ENCODE peak calls at places on chromosomes 6 and 20, in six cellular contexts. S is psoas muscle, Y is MM.1S, C is fibroblast of mammary gland, G is brain microvascular endothelial cell, U is neural progenitor cell. B is an unnamed sample.

GRCh38 chr6:131013495-131013894 is 49.5 kb downstream of the EPB41L2 start:
- DNase-seq in S (no peak), Y (no peak), C (peak), G (peak), U (no peak), B (no peak)

GRCh38 chr6:163663575-163663974 is 249.1 kb downstream of the QKI start:
- DNase-seq in S (peak), Y (no peak), C (no peak), G (no peak), U (no peak), B (no peak)

GRCh38 chr6:143675946-143676345 is 1.8 kb upstream of the PHACTR2 start:
- DNase-seq in S (no peak), Y (no peak), C (peak), G (no peak), U (no peak), B (no peak)

GRCh38 chr6:157193443-157193996 is 129.8 kb downstream of the TMEM242 start:
- DNase-seq in S (no peak), Y (no peak), C (no peak), G (no peak), U (no peak), B (no peak)

GRCh38 chr6:40796280-40797223 is 209.4 kb upstream of the LRFN2 start:
- DNase-seq in S (peak), Y (no peak), C (peak), G (no peak), U (no peak), B (no peak)

GRCh38 chr20:62617711-62618483 is 24.4 kb upstream of the SLCO4A1 start:
- DNase-seq in S (peak), Y (no peak), C (no peak), G (no peak), U (no peak), B (peak)

GRCh38 chr6:153129873-153130514 is 1.1 kb downstream of the RGS17 start:
- DNase-seq in S (no peak), Y (no peak), C (no peak), G (peak), U (peak), B (peak)

GRCh38 chr6:126064994-126065401 is 78.7 kb downstream of the TRMT11 start:
- DNase-seq in S (no peak), Y (no peak), C (no peak), G (no peak), U (no peak), B (no peak)

GRCh38 chr6:24454452-24454851 is 34.9 kb downstream of the GPLD1 start:
- DNase-seq in S (no peak), Y (no peak), C (no peak), G (no peak), U (no peak), B (no peak)

GRCh38 chr6:26388441-26388840 is 5.5 kb downstream of the BTN2A2 start:
- DNase-seq in S (no peak), Y (no peak), C (no peak), G (peak), U (no peak), B (no peak)

GRCh38 chr20:23152308-23152892 is 66.3 kb upstream of the CD93 start:
- DNase-seq in S (peak), Y (no peak), C (peak), G (peak), U (no peak), B (peak)

GRCh38 chr20:4773736-4774135 is 52.0 kb downstream of the PRND start:
- DNase-seq in S (no peak), Y (no peak), C (no peak), G (no peak), U (no peak), B (no peak)

GRCh38 chr6:121430514-121431460 is 4.7 kb upstream of the GJA1 start:
- DNase-seq in S (no peak), Y (no peak), C (peak), G (no peak), U (peak), B (no peak)
- H3K4me3 ChIP-seq in S (no peak), Y (no peak), C (no peak), G (no peak), U (no peak), B (no peak)

DNA sequence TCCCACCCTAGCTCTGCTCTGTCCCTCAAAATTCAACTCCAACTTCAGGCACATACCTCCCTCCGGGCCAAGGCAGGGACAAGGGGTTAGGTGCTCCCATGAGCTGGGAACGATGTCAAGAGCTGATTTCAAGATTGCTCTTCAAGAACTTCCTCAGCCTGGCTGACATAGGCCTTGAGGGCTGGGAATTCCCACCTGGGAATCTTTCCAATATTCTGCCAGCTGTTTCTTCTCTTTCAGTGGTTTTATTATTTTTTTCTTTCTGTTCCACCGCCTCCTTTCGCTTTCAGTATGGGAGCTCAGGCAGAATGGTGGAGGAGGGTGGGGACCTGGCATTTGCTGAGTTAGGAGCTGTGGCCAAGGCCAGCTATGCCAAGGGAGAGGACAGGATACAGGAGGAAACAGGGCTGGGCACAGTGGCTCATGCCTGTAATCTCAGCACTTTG is 33.7 kb downstream of the SRSF3 start:
- DNase-seq in S (no peak), Y (no peak), C (peak), G (no peak), U (no peak), B (peak)
- H3K4me3 ChIP-seq in S (no peak), Y (no peak), C (no peak), G (no peak), U (no peak), B (no peak)

DNA sequence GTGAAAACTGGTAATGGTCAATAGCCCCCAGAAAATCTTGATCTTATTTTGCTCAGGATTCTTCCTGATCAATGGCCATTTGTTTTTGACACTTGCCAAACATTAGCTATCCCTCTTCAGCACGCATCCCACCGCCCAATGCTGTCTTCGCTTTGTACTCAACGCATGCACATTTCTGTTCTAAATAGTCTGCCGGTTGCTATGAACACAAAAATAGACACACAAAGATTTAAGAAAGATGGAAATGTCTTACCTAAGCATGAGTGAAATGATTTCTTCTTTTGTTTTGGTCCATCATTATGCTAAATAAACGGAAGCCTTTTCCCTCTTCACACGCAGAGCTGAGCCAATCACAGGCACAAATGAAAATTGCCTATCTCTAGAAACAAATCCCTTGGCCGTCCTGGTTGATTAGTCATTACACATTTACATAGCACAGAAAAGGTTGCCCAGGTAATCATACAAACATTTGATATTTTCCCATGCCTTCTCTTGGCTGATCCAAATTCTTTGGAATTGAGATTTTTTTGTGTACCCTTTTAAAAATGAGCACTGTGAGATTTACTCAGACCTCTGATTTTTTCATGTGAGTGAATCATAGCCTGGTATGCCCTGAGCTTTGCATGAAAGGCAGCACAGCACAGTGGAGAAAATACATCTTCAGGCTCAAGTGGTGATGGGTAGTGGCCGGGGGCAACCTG is 70.5 kb upstream of the FAM184A start:
- DNase-seq in S (no peak), Y (no peak), C (peak), G (peak), U (no peak), B (no peak)
- H3K4me3 ChIP-seq in S (no peak), Y (no peak), C (peak), G (no peak), U (no peak), B (no peak)

DNA sequence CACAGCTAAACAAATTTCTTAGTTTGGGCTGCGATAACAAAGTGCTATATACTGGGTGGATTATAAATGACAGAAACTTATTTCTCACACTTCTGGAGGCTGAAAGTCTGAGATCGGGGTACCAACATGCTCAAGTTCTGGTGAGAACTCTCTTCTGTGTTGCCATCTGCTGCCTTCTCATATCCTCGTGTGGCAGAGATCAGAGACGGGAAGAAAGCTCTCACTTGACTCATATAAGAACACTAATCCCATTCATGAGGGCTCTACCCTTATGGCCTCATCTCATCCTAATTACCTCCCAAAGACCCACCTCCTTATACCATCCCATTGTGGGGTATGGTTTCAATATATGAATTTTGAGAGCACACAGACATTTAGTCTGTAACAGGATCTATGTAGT is 162.0 kb upstream of the DTNBP1 start:
- DNase-seq in S (no peak), Y (no peak), C (no peak), G (no peak), U (no peak), B (no peak)
- H3K4me3 ChIP-seq in S (no peak), Y (no peak), C (no peak), G (no peak), U (no peak), B (no peak)

DNA sequence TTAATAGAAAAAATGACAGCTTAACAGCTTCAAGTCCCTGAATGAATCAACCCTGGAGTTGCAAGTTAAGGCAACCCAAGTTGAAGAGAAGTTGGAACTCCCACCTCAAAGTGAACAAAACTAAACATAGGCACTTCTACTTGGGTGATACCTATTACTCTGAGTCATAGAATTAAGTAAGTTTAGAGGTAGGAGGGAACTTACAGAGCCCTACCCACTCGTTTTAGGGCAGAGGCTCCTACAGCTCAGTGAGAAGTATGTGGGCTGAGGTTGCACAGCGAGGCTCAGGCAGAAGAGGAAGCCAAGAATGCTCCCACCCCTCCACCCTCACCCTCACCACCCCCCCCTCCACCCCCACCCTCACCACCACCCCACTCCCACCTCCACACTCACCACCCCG is 42.2 kb downstream of the NFATC2 start:
- DNase-seq in S (no peak), Y (no peak), C (no peak), G (no peak), U (no peak), B (no peak)
- H3K4me3 ChIP-seq in S (no peak), Y (no peak), C (no peak), G (no peak), U (no peak), B (no peak)

DNA sequence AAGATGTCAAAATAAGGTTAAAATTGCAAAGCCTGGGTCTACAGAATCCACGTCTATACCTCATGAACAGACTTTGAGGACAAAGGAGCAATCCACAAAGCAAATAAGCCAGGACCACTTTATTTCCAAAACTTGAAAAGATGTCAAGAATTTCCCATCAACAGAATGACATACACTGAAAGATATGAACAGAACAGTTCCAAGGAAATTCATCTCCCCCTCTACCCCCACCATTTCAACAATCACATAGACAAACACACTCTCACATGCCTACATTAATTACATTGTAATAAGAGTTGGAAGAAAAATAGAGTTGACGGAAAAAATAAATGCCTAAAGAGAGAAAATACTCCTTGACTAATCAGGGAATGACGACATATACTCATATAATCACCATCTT is 45.2 kb upstream of the NHSL1 start:
- DNase-seq in S (no peak), Y (no peak), C (no peak), G (no peak), U (no peak), B (no peak)
- H3K4me3 ChIP-seq in S (peak), Y (no peak), C (no peak), G (peak), U (no peak), B (no peak)

GRCh38 chr20:18243802-18244201 is 44.5 kb upstream of the ZNF133 start:
- DNase-seq in S (no peak), Y (no peak), C (no peak), G (no peak), U (no peak), B (no peak)
- H3K4me3 ChIP-seq in S (no peak), Y (no peak), C (no peak), G (no peak), U (no peak), B (no peak)